ENCODE peak calls at places on chromosome 9, in ten cellular contexts. One of them, this sample, is unnamed.

GRCh38 chr9:38621434-38622082 is 1.2 kb upstream of the ANKRD18A start:
- DNase-seq in 8988T: no peak
- DNase-seq in T-helper 9 cell: peak; percentile 34
- DNase-seq in activated T-cell treated with anti-CD3 and anti-CD28 coated beads, Interleukin-2, amount 50 U/mL, for 72 hours: peak; percentile 51
- DNase-seq in GM04504: no peak
- DNase-seq in HT1080: no peak
- DNase-seq in upper lobe of right lung: peak; percentile 71
- DNase-seq in foreskin keratinocyte: peak; percentile 22
- DNase-seq in fibroblast of mammary gland: no peak
- DNase-seq in choroid plexus epithelial cell: no peak
- DNase-seq in this sample: peak; percentile 86

GRCh38 chr9:89916001-89916635 is 311.3 kb downstream of the GADD45G start:
- DNase-seq in T-helper 9 cell: no peak
- DNase-seq in upper lobe of right lung: no peak
- DNase-seq in fibroblast of mammary gland: no peak
- DNase-seq in 8988T: no peak
- DNase-seq in GM04504: no peak
- DNase-seq in activated T-cell treated with anti-CD3 and anti-CD28 coated beads, Interleukin-2, amount 50 U/mL, for 72 hours: no peak
- DNase-seq in foreskin keratinocyte: no peak
- DNase-seq in choroid plexus epithelial cell: no peak
- DNase-seq in HT1080: no peak
- DNase-seq in this sample: no peak

GRCh38 chr9:15349892-15350761 is 43.1 kb upstream of the TTC39B start:
- DNase-seq in 8988T: no peak
- DNase-seq in GM04504: no peak
- DNase-seq in activated T-cell treated with anti-CD3 and anti-CD28 coated beads, Interleukin-2, amount 50 U/mL, for 72 hours: peak; percentile 4
- DNase-seq in T-helper 9 cell: no peak
- DNase-seq in upper lobe of right lung: no peak
- DNase-seq in choroid plexus epithelial cell: peak; percentile 21
- DNase-seq in foreskin keratinocyte: peak; percentile 69
- DNase-seq in fibroblast of mammary gland: peak; percentile 44
- DNase-seq in HT1080: peak; percentile 58
- DNase-seq in this sample: no peak

GRCh38 chr9:84385357-84386040 is 44.9 kb upstream of the SLC28A3 start:
- DNase-seq in fibroblast of mammary gland: no peak
- DNase-seq in 8988T: no peak
- DNase-seq in activated T-cell treated with anti-CD3 and anti-CD28 coated beads, Interleukin-2, amount 50 U/mL, for 72 hours: no peak
- DNase-seq in T-helper 9 cell: no peak
- DNase-seq in upper lobe of right lung: no peak
- DNase-seq in choroid plexus epithelial cell: no peak
- DNase-seq in GM04504: no peak
- DNase-seq in foreskin keratinocyte: no peak
- DNase-seq in HT1080: no peak
- DNase-seq in this sample: no peak

GRCh38 chr9:133889498-133890301 is 102.4 kb downstream of the VAV2 start:
- DNase-seq in choroid plexus epithelial cell: no peak
- DNase-seq in foreskin keratinocyte: peak; percentile 43
- DNase-seq in GM04504: peak; percentile 5
- DNase-seq in fibroblast of mammary gland: peak; percentile 20
- DNase-seq in HT1080: peak; percentile 48
- DNase-seq in 8988T: peak; percentile 65
- DNase-seq in activated T-cell treated with anti-CD3 and anti-CD28 coated beads, Interleukin-2, amount 50 U/mL, for 72 hours: no peak
- DNase-seq in upper lobe of right lung: no peak
- DNase-seq in T-helper 9 cell: no peak
- DNase-seq in this sample: no peak

GRCh38 chr9:134391319-134392231 is 65.3 kb downstream of the RXRA start:
- DNase-seq in activated T-cell treated with anti-CD3 and anti-CD28 coated beads, Interleukin-2, amount 50 U/mL, for 72 hours: peak; percentile 91
- DNase-seq in 8988T: no peak
- DNase-seq in upper lobe of right lung: no peak
- DNase-seq in foreskin keratinocyte: no peak
- DNase-seq in fibroblast of mammary gland: no peak
- DNase-seq in HT1080: no peak
- DNase-seq in GM04504: no peak
- DNase-seq in T-helper 9 cell: peak; percentile 69
- DNase-seq in choroid plexus epithelial cell: no peak
- DNase-seq in this sample: peak; percentile 89

GRCh38 chr9:125989524-125990180 is 242.5 kb downstream of the PBX3 start:
- DNase-seq in GM04504: no peak
- DNase-seq in choroid plexus epithelial cell: no peak
- DNase-seq in fibroblast of mammary gland: no peak
- DNase-seq in activated T-cell treated with anti-CD3 and anti-CD28 coated beads, Interleukin-2, amount 50 U/mL, for 72 hours: no peak
- DNase-seq in HT1080: no peak
- DNase-seq in upper lobe of right lung: peak; percentile 54
- DNase-seq in 8988T: no peak
- DNase-seq in foreskin keratinocyte: no peak
- DNase-seq in T-helper 9 cell: no peak
- DNase-seq in this sample: no peak

GRCh38 chr9:114852050-114852594 is 46.3 kb upstream of the TNFSF15 start:
- DNase-seq in 8988T: no peak
- DNase-seq in GM04504: no peak
- DNase-seq in activated T-cell treated with anti-CD3 and anti-CD28 coated beads, Interleukin-2, amount 50 U/mL, for 72 hours: no peak
- DNase-seq in upper lobe of right lung: no peak
- DNase-seq in T-helper 9 cell: no peak
- DNase-seq in fibroblast of mammary gland: peak; percentile 79
- DNase-seq in foreskin keratinocyte: no peak
- DNase-seq in HT1080: no peak
- DNase-seq in choroid plexus epithelial cell: peak; percentile 92
- DNase-seq in this sample: no peak

GRCh38 chr9:7125231-7125630 is 367.5 kb downstream of the KDM4C start:
- DNase-seq in T-helper 9 cell: no peak
- DNase-seq in 8988T: no peak
- DNase-seq in GM04504: no peak
- DNase-seq in choroid plexus epithelial cell: no peak
- DNase-seq in activated T-cell treated with anti-CD3 and anti-CD28 coated beads, Interleukin-2, amount 50 U/mL, for 72 hours: no peak
- DNase-seq in foreskin keratinocyte: peak; percentile 67
- DNase-seq in HT1080: no peak
- DNase-seq in fibroblast of mammary gland: no peak
- DNase-seq in upper lobe of right lung: no peak
- DNase-seq in this sample: no peak

GRCh38 chr9:69885474-69885929 is 64.9 kb downstream of the CFAP95 start:
- DNase-seq in 8988T: no peak
- DNase-seq in foreskin keratinocyte: peak; percentile 51
- DNase-seq in T-helper 9 cell: no peak
- DNase-seq in activated T-cell treated with anti-CD3 and anti-CD28 coated beads, Interleukin-2, amount 50 U/mL, for 72 hours: no peak
- DNase-seq in fibroblast of mammary gland: no peak
- DNase-seq in GM04504: peak; percentile 23
- DNase-seq in choroid plexus epithelial cell: peak; percentile 75
- DNase-seq in HT1080: peak; percentile 96
- DNase-seq in upper lobe of right lung: no peak
- DNase-seq in this sample: no peak

GRCh38 chr9:121798941-121799340 is 147.5 kb downstream of the DAB2IP start:
- DNase-seq in GM04504: no peak
- DNase-seq in HT1080: no peak
- DNase-seq in foreskin keratinocyte: no peak
- DNase-seq in T-helper 9 cell: no peak
- DNase-seq in activated T-cell treated with anti-CD3 and anti-CD28 coated beads, Interleukin-2, amount 50 U/mL, for 72 hours: no peak
- DNase-seq in choroid plexus epithelial cell: no peak
- DNase-seq in fibroblast of mammary gland: no peak
- DNase-seq in upper lobe of right lung: no peak
- DNase-seq in 8988T: no peak
- DNase-seq in this sample: peak; percentile 20

GRCh38 chr9:137000177-137000930 is 4.0 kb upstream of the CLIC3 start:
- DNase-seq in activated T-cell treated with anti-CD3 and anti-CD28 coated beads, Interleukin-2, amount 50 U/mL, for 72 hours: peak; percentile 73
- DNase-seq in T-helper 9 cell: no peak
- DNase-seq in 8988T: no peak
- DNase-seq in upper lobe of right lung: no peak
- DNase-seq in choroid plexus epithelial cell: peak; percentile 95
- DNase-seq in fibroblast of mammary gland: peak; percentile 31
- DNase-seq in HT1080: peak; percentile 36
- DNase-seq in foreskin keratinocyte: peak; percentile 52
- DNase-seq in GM04504: no peak
- DNase-seq in this sample: no peak

GRCh38 chr9:101445353-101446029 is 9.9 kb upstream of the ALDOB start:
- DNase-seq in activated T-cell treated with anti-CD3 and anti-CD28 coated beads, Interleukin-2, amount 50 U/mL, for 72 hours: no peak
- DNase-seq in upper lobe of right lung: no peak
- DNase-seq in GM04504: no peak
- DNase-seq in HT1080: no peak
- DNase-seq in fibroblast of mammary gland: peak; percentile 46
- DNase-seq in T-helper 9 cell: no peak
- DNase-seq in foreskin keratinocyte: no peak
- DNase-seq in choroid plexus epithelial cell: peak; percentile 66
- DNase-seq in 8988T: no peak
- DNase-seq in this sample: no peak

GRCh38 chr9:114501786-114502682 is 3.2 kb downstream of the WHRN start:
- DNase-seq in choroid plexus epithelial cell: peak; percentile 64
- DNase-seq in 8988T: no peak
- DNase-seq in fibroblast of mammary gland: peak; percentile 17
- DNase-seq in HT1080: peak; percentile 20
- DNase-seq in activated T-cell treated with anti-CD3 and anti-CD28 coated beads, Interleukin-2, amount 50 U/mL, for 72 hours: no peak
- DNase-seq in GM04504: no peak
- DNase-seq in T-helper 9 cell: no peak
- DNase-seq in upper lobe of right lung: no peak
- DNase-seq in foreskin keratinocyte: peak; percentile 33
- DNase-seq in this sample: no peak

GRCh38 chr9:137789295-137789895 is 88.2 kb upstream of the CACNA1B start:
- DNase-seq in 8988T: no peak
- DNase-seq in fibroblast of mammary gland: no peak
- DNase-seq in upper lobe of right lung: peak; percentile 16
- DNase-seq in foreskin keratinocyte: no peak
- DNase-seq in activated T-cell treated with anti-CD3 and anti-CD28 coated beads, Interleukin-2, amount 50 U/mL, for 72 hours: no peak
- DNase-seq in T-helper 9 cell: no peak
- DNase-seq in choroid plexus epithelial cell: no peak
- DNase-seq in HT1080: no peak
- DNase-seq in GM04504: no peak
- DNase-seq in this sample: no peak

GRCh38 chr9:25678846-25679360 is 659 bp upstream of the TUSC1 start:
- DNase-seq in upper lobe of right lung: no peak
- DNase-seq in choroid plexus epithelial cell: no peak
- DNase-seq in GM04504: no peak
- DNase-seq in T-helper 9 cell: no peak
- DNase-seq in 8988T: no peak
- DNase-seq in HT1080: no peak
- DNase-seq in activated T-cell treated with anti-CD3 and anti-CD28 coated beads, Interleukin-2, amount 50 U/mL, for 72 hours: no peak
- DNase-seq in foreskin keratinocyte: peak; percentile 91
- DNase-seq in fibroblast of mammary gland: no peak
- DNase-seq in this sample: no peak

GRCh38 chr9:113991714-113992113 is 86.4 kb downstream of the AMBP start:
- DNase-seq in activated T-cell treated with anti-CD3 and anti-CD28 coated beads, Interleukin-2, amount 50 U/mL, for 72 hours: no peak
- DNase-seq in GM04504: no peak
- DNase-seq in upper lobe of right lung: no peak
- DNase-seq in foreskin keratinocyte: no peak
- DNase-seq in fibroblast of mammary gland: no peak
- DNase-seq in 8988T: no peak
- DNase-seq in HT1080: no peak
- DNase-seq in T-helper 9 cell: no peak
- DNase-seq in choroid plexus epithelial cell: no peak
- DNase-seq in this sample: peak; percentile 52

GRCh38 chr9:101999441-101999840 is 261.0 kb upstream of the GRIN3A start:
- DNase-seq in HT1080: no peak
- DNase-seq in fibroblast of mammary gland: no peak
- DNase-seq in 8988T: no peak
- DNase-seq in GM04504: no peak
- DNase-seq in upper lobe of right lung: no peak
- DNase-seq in activated T-cell treated with anti-CD3 and anti-CD28 coated beads, Interleukin-2, amount 50 U/mL, for 72 hours: no peak
- DNase-seq in choroid plexus epithelial cell: no peak
- DNase-seq in foreskin keratinocyte: no peak
- DNase-seq in T-helper 9 cell: no peak
- DNase-seq in this sample: no peak

GRCh38 chr9:33099754-33100153 is 23.3 kb upstream of the SMU1 start:
- DNase-seq in activated T-cell treated with anti-CD3 and anti-CD28 coated beads, Interleukin-2, amount 50 U/mL, for 72 hours: no peak
- DNase-seq in HT1080: no peak
- DNase-seq in foreskin keratinocyte: no peak
- DNase-seq in T-helper 9 cell: no peak
- DNase-seq in GM04504: no peak
- DNase-seq in choroid plexus epithelial cell: no peak
- DNase-seq in upper lobe of right lung: no peak
- DNase-seq in 8988T: no peak
- DNase-seq in fibroblast of mammary gland: no peak
- DNase-seq in this sample: no peak

GRCh38 chr9:126953089-126953809 is 38.7 kb downstream of the RALGPS1 start:
- DNase-seq in GM04504: no peak
- DNase-seq in choroid plexus epithelial cell: peak; percentile 56
- DNase-seq in fibroblast of mammary gland: peak; percentile 66
- DNase-seq in upper lobe of right lung: no peak
- DNase-seq in 8988T: no peak
- DNase-seq in foreskin keratinocyte: no peak
- DNase-seq in HT1080: no peak
- DNase-seq in activated T-cell treated with anti-CD3 and anti-CD28 coated beads, Interleukin-2, amount 50 U/mL, for 72 hours: no peak
- DNase-seq in T-helper 9 cell: no peak
- DNase-seq in this sample: no peak

GRCh38 chr9:133485531-133486260 is 6.8 kb upstream of the SLC2A6 start:
- DNase-seq in GM04504: no peak
- DNase-seq in upper lobe of right lung: peak; percentile 64
- DNase-seq in HT1080: no peak
- DNase-seq in fibroblast of mammary gland: no peak
- DNase-seq in foreskin keratinocyte: no peak
- DNase-seq in 8988T: peak; percentile 84
- DNase-seq in T-helper 9 cell: no peak
- DNase-seq in choroid plexus epithelial cell: no peak
- DNase-seq in activated T-cell treated with anti-CD3 and anti-CD28 coated beads, Interleukin-2, amount 50 U/mL, for 72 hours: peak; percentile 27
- DNase-seq in this sample: peak; percentile 80

GRCh38 chr9:100229561-100229960 is 123.2 kb downstream of the TEX10 start:
- DNase-seq in T-helper 9 cell: no peak
- DNase-seq in choroid plexus epithelial cell: no peak
- DNase-seq in upper lobe of right lung: no peak
- DNase-seq in activated T-cell treated with anti-CD3 and anti-CD28 coated beads, Interleukin-2, amount 50 U/mL, for 72 hours: no peak
- DNase-seq in fibroblast of mammary gland: no peak
- DNase-seq in foreskin keratinocyte: no peak
- DNase-seq in HT1080: no peak
- DNase-seq in GM04504: no peak
- DNase-seq in 8988T: no peak
- DNase-seq in this sample: no peak

GRCh38 chr9:35816708-35817107 is 1.9 kb upstream of the HINT2 start:
- DNase-seq in choroid plexus epithelial cell: no peak
- DNase-seq in 8988T: no peak
- DNase-seq in upper lobe of right lung: no peak
- DNase-seq in HT1080: no peak
- DNase-seq in fibroblast of mammary gland: no peak
- DNase-seq in activated T-cell treated with anti-CD3 and anti-CD28 coated beads, Interleukin-2, amount 50 U/mL, for 72 hours: no peak
- DNase-seq in GM04504: no peak
- DNase-seq in foreskin keratinocyte: no peak
- DNase-seq in T-helper 9 cell: no peak
- DNase-seq in this sample: no peak

GRCh38 chr9:127045148-127045547 is 77.3 kb downstream of the ANGPTL2 start:
- DNase-seq in foreskin keratinocyte: no peak
- DNase-seq in 8988T: no peak
- DNase-seq in activated T-cell treated with anti-CD3 and anti-CD28 coated beads, Interleukin-2, amount 50 U/mL, for 72 hours: no peak
- DNase-seq in HT1080: no peak
- DNase-seq in fibroblast of mammary gland: no peak
- DNase-seq in GM04504: no peak
- DNase-seq in T-helper 9 cell: no peak
- DNase-seq in choroid plexus epithelial cell: no peak
- DNase-seq in upper lobe of right lung: no peak
- DNase-seq in this sample: no peak

GRCh38 chr9:3971391-3972082 is 328.3 kb downstream of the GLIS3 start:
- DNase-seq in fibroblast of mammary gland: no peak
- DNase-seq in foreskin keratinocyte: peak; percentile 41
- DNase-seq in T-helper 9 cell: no peak
- DNase-seq in choroid plexus epithelial cell: no peak
- DNase-seq in activated T-cell treated with anti-CD3 and anti-CD28 coated beads, Interleukin-2, amount 50 U/mL, for 72 hours: no peak
- DNase-seq in 8988T: no peak
- DNase-seq in HT1080: peak; percentile 62
- DNase-seq in GM04504: no peak
- DNase-seq in upper lobe of right lung: no peak
- DNase-seq in this sample: no peak

GRCh38 chr9:14173730-14174129 is 140.2 kb downstream of the NFIB start:
- DNase-seq in GM04504: no peak
- DNase-seq in foreskin keratinocyte: no peak
- DNase-seq in choroid plexus epithelial cell: peak; percentile 40
- DNase-seq in HT1080: no peak
- DNase-seq in 8988T: no peak
- DNase-seq in T-helper 9 cell: no peak
- DNase-seq in upper lobe of right lung: no peak
- DNase-seq in activated T-cell treated with anti-CD3 and anti-CD28 coated beads, Interleukin-2, amount 50 U/mL, for 72 hours: no peak
- DNase-seq in fibroblast of mammary gland: no peak
- DNase-seq in this sample: no peak

GRCh38 chr9:124511426-124511840 is 4.2 kb upstream of the NR5A1 start:
- DNase-seq in fibroblast of mammary gland: no peak
- DNase-seq in foreskin keratinocyte: no peak
- DNase-seq in upper lobe of right lung: no peak
- DNase-seq in HT1080: no peak
- DNase-seq in choroid plexus epithelial cell: no peak
- DNase-seq in GM04504: no peak
- DNase-seq in T-helper 9 cell: no peak
- DNase-seq in activated T-cell treated with anti-CD3 and anti-CD28 coated beads, Interleukin-2, amount 50 U/mL, for 72 hours: no peak
- DNase-seq in 8988T: peak; percentile 65
- DNase-seq in this sample: no peak

GRCh38 chr9:86674475-86674874 is 272.8 kb downstream of the GAS1 start:
- DNase-seq in HT1080: peak; percentile 73
- DNase-seq in upper lobe of right lung: no peak
- DNase-seq in foreskin keratinocyte: no peak
- DNase-seq in activated T-cell treated with anti-CD3 and anti-CD28 coated beads, Interleukin-2, amount 50 U/mL, for 72 hours: no peak
- DNase-seq in GM04504: no peak
- DNase-seq in T-helper 9 cell: no peak
- DNase-seq in 8988T: no peak
- DNase-seq in fibroblast of mammary gland: no peak
- DNase-seq in choroid plexus epithelial cell: no peak
- DNase-seq in this sample: no peak